ENCODE peak calls at places on chromosomes 2 and 18, in four cellular contexts. N, B, W and G are unnamed samples.

GRCh38 chr18:59536181-59536580 is 161.0 kb downstream of the CCBE1 start:
- DNase-seq in B (no peak), W (peak; percentile 40), N (peak; percentile 84), G (peak; percentile 20)

GRCh38 chr2:162520959-162521358 is 177.0 kb downstream of the GCA start:
- DNase-seq in N (no peak), W (no peak), B (no peak), G (no peak)

GRCh38 chr2:1593371-1594205 is 150.7 kb downstream of the PXDN start:
- DNase-seq in W (peak; percentile 85), N (peak; percentile 83), B (no peak), G (peak; percentile 86)

GRCh38 chr18:34023471-34023870 is 201.2 kb downstream of the NOL4 start:
- DNase-seq in W (no peak), B (no peak), N (no peak), G (no peak)

GRCh38 chr2:85583667-85584353 is 421 bp upstream of the VAMP5 start:
- DNase-seq in W (no peak), N (no peak), B (no peak), G (no peak)

GRCh38 chr2:240428245-240428644 is 7.2 kb upstream of the GPC1 start:
- DNase-seq in B (no peak), N (no peak), W (no peak), G (no peak)

GRCh38 chr2:186108470-186108869 is 369.9 kb downstream of the FSIP2 start:
- DNase-seq in W (no peak), N (no peak), B (no peak), G (no peak)

GRCh38 chr2:236972491-236973379 is 113.0 kb upstream of the COPS8 start:
- DNase-seq in B (no peak), N (peak; percentile 86), W (peak; percentile 19), G (no peak)

GRCh38 chr18:48573632-48574293 is 34.9 kb downstream of the CTIF start:
- DNase-seq in N (no peak), B (no peak), W (no peak), G (no peak)

GRCh38 chr2:73107211-73107926 is 5.4 kb downstream of the RAB11FIP5 start:
- DNase-seq in W (peak; percentile 51), B (no peak), N (peak; percentile 65), G (peak; percentile 41)

GRCh38 chr18:48672671-48673340 is 134.0 kb downstream of the CTIF start:
- DNase-seq in N (no peak), W (no peak), B (no peak), G (no peak)

GRCh38 chr2:219423656-219424378 is 5.6 kb downstream of the DES start:
- DNase-seq in W (no peak), N (no peak), B (no peak), G (no peak)

GRCh38 chr2:88959480-88960204 is 268.2 kb downstream of the RPIA start:
- DNase-seq in W (peak; percentile 56), N (peak; percentile 20), B (no peak), G (peak; percentile 10)

GRCh38 chr2:109196081-109196875 is 67.3 kb downstream of the SH3RF3 start:
- DNase-seq in W (no peak), B (no peak), N (no peak), G (no peak)

GRCh38 chr2:3575534-3576324 is 669 bp downstream of the RPS7 start:
- DNase-seq in N (no peak), W (no peak), B (peak; percentile 33), G (peak; percentile 46)

GRCh38 chr2:232700154-232700553 is 3.0 kb downstream of the GIGYF2 start:
- DNase-seq in N (no peak), W (no peak), B (no peak), G (no peak)

GRCh38 chr2:6254446-6254845 is 562.3 kb downstream of the SOX11 start:
- DNase-seq in W (no peak), N (no peak), B (no peak), G (no peak)

GRCh38 chr2:66001538-66001937 is 433.4 kb upstream of the MEIS1 start:
- DNase-seq in W (no peak), B (no peak), N (no peak), G (no peak)